ENCODE peak calls at places on chromosomes 13 and 19, in ten cellular contexts. M is fibroblast of mammary gland, S is brain microvascular endothelial cell, J is psoas muscle, T is body of pancreas, G is epithelial cell of esophagus, C is BJ, E is heart left ventricle, B is uterus, O is fibroblast of the aortic adventitia. N is an unnamed sample.

GRCh38 chr19:50784710-50785109 is 5.5 kb upstream of the ACP4 start:
- DNase-seq in S (no peak), M (no peak), B (no peak), E (no peak), G (no peak), T (no peak), J (no peak), C (no peak), O (no peak), N (no peak)

GRCh38 chr19:6235031-6235951 is 44.5 kb downstream of the MLLT1 start:
- DNase-seq in O (no peak), E (no peak), C (no peak), B (no peak), T (no peak), G (no peak), J (no peak), S (no peak), M (no peak), N (no peak)

GRCh38 chr13:73608157-73608516 is 526.1 kb downstream of the KLF12 start:
- DNase-seq in O (no peak), S (no peak), E (no peak), B (no peak), T (no peak), M (no peak), J (no peak), C (no peak), G (no peak), N (no peak)

GRCh38 chr19:39206122-39206521 is 2.1 kb upstream of the SYCN start:
- DNase-seq in C (no peak), E (no peak), T (no peak), S (no peak), M (no peak), B (no peak), O (no peak), G (no peak), J (no peak), N (no peak)

GRCh38 chr19:46748325-46749109 is 2.3 kb upstream of the STRN4 start:
- DNase-seq in O (peak), J (peak), C (no peak), M (peak), G (peak), B (no peak), T (peak), E (peak), S (peak), N (peak)

GRCh38 chr19:49149652-49150105 is 5.5 kb downstream of the HRC start:
- DNase-seq in J (peak), B (peak), T (peak), S (peak), O (peak), M (peak), E (peak), G (peak), C (no peak), N (peak)

GRCh38 chr19:2488942-2489731 is 13.2 kb downstream of the GADD45B start:
- DNase-seq in C (no peak), M (no peak), O (no peak), T (peak), S (no peak), B (peak), E (peak), J (peak), G (peak), N (peak)

GRCh38 chr19:55703790-55704215 is 28.8 kb downstream of the EPN1 start:
- DNase-seq in O (peak), J (no peak), B (no peak), T (peak), M (peak), S (no peak), E (peak), C (no peak), G (peak), N (peak)

GRCh38 chr13:19059016-19059780 is 122.4 kb downstream of the TUBA3C start:
- DNase-seq in J (no peak), G (no peak), B (no peak), E (no peak), T (no peak), S (no peak), M (no peak), C (no peak), O (no peak), N (no peak)

GRCh38 chr19:35939307-35940077 is 3.3 kb downstream of the LRFN3 start:
- DNase-seq in M (no peak), S (no peak), O (no peak), J (no peak), C (no peak), G (no peak), B (no peak), T (no peak), E (no peak), N (no peak)

GRCh38 chr13:26425439-26426358 is 131.8 kb upstream of the WASF3 start:
- DNase-seq in J (no peak), E (no peak), S (peak), M (no peak), O (peak), B (no peak), T (peak), G (peak), C (no peak), N (no peak)

GRCh38 chr19:791605-792360 is 5.5 kb upstream of the PTBP1 start:
- DNase-seq in O (no peak), B (no peak), E (no peak), M (no peak), T (no peak), S (no peak), G (no peak), C (no peak), J (peak), N (peak)

GRCh38 chr13:113802090-113802531 is 43.1 kb downstream of the TMEM255B start:
- DNase-seq in O (peak), J (no peak), T (no peak), S (peak), B (peak), C (peak), E (no peak), M (peak), G (peak), N (peak)

GRCh38 chr19:9075064-9075964 is 11.5 kb upstream of the OR1M1 start:
- DNase-seq in S (peak), E (peak), B (peak), M (peak), O (peak), C (peak), J (peak), T (peak), G (peak), N (peak)

GRCh38 chr19:58009666-58010301 is 7.2 kb upstream of the ZNF606 start:
- DNase-seq in O (peak), C (no peak), J (peak), B (peak), E (peak), T (peak), S (peak), M (peak), G (peak), N (no peak)

GRCh38 chr13:109677206-109677605 is 109.2 kb downstream of the IRS2 start:
- DNase-seq in O (no peak), T (no peak), J (no peak), B (no peak), G (no peak), M (no peak), C (no peak), E (no peak), S (no peak), N (no peak)
- TF ChIP-seq CTCF in O (no peak), T (no peak), J (no peak), B (no peak), G (no peak), M (no peak), C (no peak), E (no peak), S (no peak), N (no peak)

GRCh38 chr13:50892162-50892944 is 17.2 kb upstream of the RNASEH2B start:
- DNase-seq in T (no peak), G (no peak), E (no peak), S (no peak), O (no peak), C (no peak), B (no peak), J (no peak), M (no peak), N (peak)
- H3K4me3 ChIP-seq in T (no peak), G (no peak), E (no peak), S (no peak), O (no peak), C (no peak), B (no peak), J (no peak), M (no peak), N (no peak)

DNA sequence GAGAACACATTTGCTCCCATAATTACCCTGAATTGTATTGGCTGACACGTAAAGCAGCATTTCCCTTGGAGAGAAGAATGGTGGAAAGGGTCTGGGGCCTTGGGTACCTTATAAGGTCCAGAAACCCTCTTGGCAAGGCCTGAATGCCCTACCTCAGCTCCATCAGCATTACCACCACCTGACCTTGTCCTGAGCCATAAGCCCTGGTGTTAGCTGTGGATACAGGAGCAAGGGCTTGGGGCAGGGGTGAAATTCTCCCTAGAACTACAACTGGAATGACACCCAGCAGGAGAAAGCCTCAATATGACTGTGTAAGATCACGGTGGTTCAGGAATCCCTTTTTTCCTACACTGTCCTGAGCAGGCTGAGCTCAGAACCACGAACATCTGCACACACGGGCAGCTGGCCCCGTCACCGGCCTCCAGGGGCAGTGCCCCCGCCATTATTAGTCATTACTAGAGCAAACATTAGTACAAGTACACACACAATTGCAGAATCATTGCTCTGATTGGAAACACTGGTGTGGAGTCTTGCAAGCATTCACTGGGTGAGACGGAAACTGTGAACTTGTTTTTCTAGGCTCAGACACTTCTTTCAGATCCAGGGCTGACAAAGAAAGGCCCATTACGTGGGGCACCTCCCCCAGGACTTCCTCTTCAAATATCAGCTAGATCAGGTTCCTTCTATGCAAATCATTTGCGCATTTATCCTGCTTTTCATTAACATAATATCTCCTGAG is 26.7 kb upstream of the MTIF3 start:
- DNase-seq in C (no peak), T (peak), B (no peak), O (peak), E (no peak), J (no peak), G (peak), S (peak), M (peak), N (peak)
- TF ChIP-seq CTCF in C (no peak), T (peak), B (no peak), O (no peak), E (no peak), J (no peak), G (no peak), S (peak), M (no peak), N (no peak)

DNA sequence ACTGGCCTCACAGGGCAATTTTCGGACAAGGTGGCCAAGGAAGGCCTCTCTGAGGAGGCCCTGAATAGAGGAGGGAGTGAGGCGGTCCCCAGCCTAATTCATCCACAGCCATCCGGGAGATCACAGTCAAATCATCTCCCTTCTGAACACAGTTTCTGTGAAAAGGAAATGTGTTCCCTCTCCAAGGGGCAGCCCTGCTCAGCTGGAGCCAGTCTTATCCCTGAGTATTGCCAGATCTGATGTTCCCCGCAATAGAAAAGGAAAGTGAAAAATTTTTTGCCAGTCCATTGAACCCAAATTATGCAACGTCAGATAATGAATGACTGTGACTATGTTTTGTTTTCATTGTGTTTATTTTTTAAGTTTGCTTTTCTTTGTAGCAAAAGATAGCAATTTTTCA is 125.9 kb downstream of the SIPA1L3 start:
- DNase-seq in B (no peak), C (no peak), O (peak), E (no peak), J (no peak), S (no peak), T (no peak), M (no peak), G (no peak), N (no peak)
- H3K4me3 ChIP-seq in B (no peak), C (no peak), O (no peak), E (no peak), J (no peak), S (no peak), T (no peak), M (no peak), G (no peak), N (no peak)

GRCh38 chr13:36841411-36841810 is 22.4 kb downstream of the RFXAP start:
- DNase-seq in J (no peak), C (no peak), S (no peak), B (no peak), O (peak), M (peak), T (no peak), E (no peak), G (peak), N (no peak)
- TF ChIP-seq CTCF in J (no peak), C (no peak), S (no peak), B (no peak), O (no peak), M (peak), T (no peak), E (no peak), G (peak), N (no peak)

N was measured in NB4.